ENCODE peak calls at places on chromosomes 16 and 17, in six cellular contexts. E is activated naive CD8-positive, alpha-beta T cell treated with anti-CD3 and anti-CD28 coated beads, Interleukin-2, amount 50 U/mL, for 24 hours; N is NCI-H2107; A is OCI-M1; X is naive thymus-derived CD8-positive, alpha-beta T cell; Q is CD8-positive, alpha-beta memory T cell. W is an unnamed sample.

GRCh38 chr17:1438593-1439083 is 17.4 kb downstream of the CRK start:
- DNase-seq in E (no peak), N (no peak), A (peak), X (no peak), Q (no peak), W (no peak)

GRCh38 chr17:77325826-77326581 is 185.2 kb downstream of the SEC14L1 start:
- DNase-seq in E (peak), N (no peak), A (no peak), X (no peak), Q (no peak), W (peak)

GRCh38 chr17:80492343-80493136 is 16.1 kb upstream of the NPTX1 start:
- DNase-seq in E (no peak), N (no peak), A (no peak), X (no peak), Q (no peak), W (no peak)

GRCh38 chr16:1372292-1372950 is 20.7 kb downstream of the GNPTG start:
- DNase-seq in E (no peak), N (no peak), A (no peak), X (no peak), Q (no peak), W (no peak)

GRCh38 chr16:13920510-13920818 is 510 bp downstream of the ERCC4 start:
- DNase-seq in E (no peak), N (no peak), A (no peak), X (no peak), Q (no peak), W (no peak)

GRCh38 chr16:9183682-9184353 is 92.4 kb downstream of the HAPSTR1 start:
- DNase-seq in E (no peak), N (no peak), A (no peak), X (no peak), Q (no peak), W (no peak)

GRCh38 chr17:31095239-31096105 is 695 bp downstream of the NF1 start:
- DNase-seq in E (peak), N (no peak), A (peak), X (peak), Q (peak), W (no peak)

GRCh38 chr16:20740007-20740883 is 1.4 kb downstream of the THUMPD1 start:
- DNase-seq in E (peak), N (no peak), A (peak), X (no peak), Q (peak), W (no peak)

GRCh38 chr16:85177448-85177846 is 65.2 kb upstream of the CIBAR2 start:
- DNase-seq in E (no peak), N (no peak), A (no peak), X (no peak), Q (no peak), W (no peak)

GRCh38 chr17:78979780-78980623 is at the start of gene LGALS3BP:
- DNase-seq in E (peak), N (peak), A (peak), X (peak), Q (no peak), W (peak)

GRCh38 chr17:20089795-20090547 is 80.8 kb downstream of the SPECC1 start:
- DNase-seq in E (no peak), N (no peak), A (no peak), X (no peak), Q (no peak), W (no peak)

GRCh38 chr16:2956566-2956956 is 7.5 kb upstream of the KREMEN2 start:
- DNase-seq in E (no peak), N (no peak), A (no peak), X (no peak), Q (no peak), W (no peak)

GRCh38 chr17:40458001-40458791 is 14.9 kb downstream of the IGFBP4 start:
- DNase-seq in E (no peak), N (no peak), A (no peak), X (no peak), Q (no peak), W (no peak)

W was measured in omental fat pad.